ENCODE peak calls at places on chromosomes 4 and X, in eight cellular contexts. Q is stomach, E is cardiac muscle cell, N is H7, U is PC-9, H is right atrium auricular region, O is esophagus muscularis mucosa, F is HepG2. R is an unnamed sample.
A peak's percentile ranks its signal among the peaks of the same experiment; 100 is the strongest.

GRCh38 chr4:72451349-72451748 is 117.7 kb downstream of the ADAMTS3 start:
- DNase-seq in U (no peak), Q (peak; percentile 26), N (no peak), H (peak; percentile 74), E (peak; percentile 38), O (no peak), F (no peak), R (no peak)

GRCh38 chr4:183241322-183241640 is 78.8 kb downstream of the CLDN22 start:
- DNase-seq in F (no peak), O (no peak), N (no peak), E (peak; percentile 86), H (no peak), U (peak; percentile 87), Q (no peak), R (no peak)

GRCh38 chrX:48497871-48498270 is 10.9 kb upstream of the PORCN start:
- DNase-seq in F (no peak), E (no peak), N (no peak), U (no peak), O (no peak), Q (no peak), H (no peak), R (no peak)

GRCh38 chr4:41329361-41329760 is 72.6 kb downstream of the UCHL1 start:
- DNase-seq in U (no peak), O (no peak), E (peak; percentile 40), H (no peak), Q (no peak), F (no peak), N (no peak), R (no peak)

GRCh38 chr4:40656221-40656863 is 26.7 kb upstream of the RBM47 start:
- DNase-seq in H (no peak), N (no peak), U (no peak), O (no peak), Q (no peak), F (no peak), E (no peak), R (no peak)

GRCh38 chr4:152382057-152382785 is 153.7 kb downstream of the FBXW7 start:
- DNase-seq in U (no peak), H (no peak), Q (no peak), F (no peak), N (peak; percentile 0), E (peak; percentile 25), O (no peak), R (no peak)

GRCh38 chr4:140893939-140894338 is 137.8 kb upstream of the TBC1D9 start:
- DNase-seq in F (no peak), Q (no peak), H (no peak), N (no peak), E (peak; percentile 19), U (no peak), O (no peak), R (no peak)

GRCh38 chrX:144801786-144802185 is 445.5 kb upstream of the SPANXN1 start:
- DNase-seq in F (no peak), H (no peak), U (peak; percentile 67), N (no peak), E (no peak), O (no peak), Q (no peak), R (no peak)

GRCh38 chr4:3452376-3452775 is 10.6 kb downstream of the HGFAC start:
- DNase-seq in O (no peak), N (peak; percentile 79), H (no peak), F (peak; percentile 74), Q (no peak), E (peak; percentile 17), U (no peak), R (no peak)

GRCh38 chr4:28247805-28248204 is 1387.2 kb downstream of the STIM2 start:
- DNase-seq in F (no peak), E (no peak), N (no peak), Q (no peak), O (no peak), U (no peak), H (no peak), R (no peak)

GRCh38 chrX:72304877-72305276 is 837 bp downstream of the CITED1 start:
- DNase-seq in O (no peak), U (no peak), H (no peak), Q (no peak), F (no peak), N (peak; percentile 75), E (no peak), R (no peak)

GRCh38 chr4:2352729-2353221 is 65.7 kb downstream of the ZFYVE28 start:
- DNase-seq in Q (no peak), N (no peak), O (no peak), U (no peak), H (no peak), E (no peak), F (no peak), R (no peak)

GRCh38 chr4:36269116-36269515 is 12.3 kb upstream of the DTHD1 start:
- DNase-seq in Q (no peak), N (no peak), U (no peak), H (no peak), O (no peak), E (no peak), F (no peak), R (no peak)

GRCh38 chrX:130120746-130121504 is 10.6 kb upstream of the ELF4 start:
- DNase-seq in H (peak; percentile 78), Q (peak; percentile 72), N (peak; percentile 96), F (peak; percentile 33), E (peak; percentile 79), U (peak; percentile 71), O (no peak), R (peak; percentile 77)

GRCh38 chrX:41695464-41695863 is 6.7 kb downstream of the GPR34 start:
- DNase-seq in O (no peak), N (no peak), H (no peak), E (no peak), F (no peak), U (no peak), Q (no peak), R (no peak)

GRCh38 chr4:74661427-74662171 is 132.7 kb downstream of the BTC start:
- DNase-seq in E (peak; percentile 64), O (no peak), U (peak; percentile 77), F (peak; percentile 77), N (no peak), H (no peak), Q (no peak), R (no peak)

GRCh38 chr4:107853444-107854325 is 29.0 kb downstream of the SGMS2 start:
- DNase-seq in N (no peak), E (peak; percentile 89), Q (no peak), F (no peak), O (no peak), H (no peak), U (peak; percentile 47), R (no peak)

GRCh38 chr4:121567748-121568147 is 129.0 kb downstream of the ANXA5 start:
- DNase-seq in E (no peak), N (no peak), F (no peak), H (no peak), Q (no peak), O (no peak), U (no peak), R (no peak)

GRCh38 chr4:113809313-113809712 is 47.8 kb upstream of the CAMK2D start:
- DNase-seq in H (peak; percentile 66), O (no peak), E (peak; percentile 59), U (no peak), F (no peak), Q (no peak), N (peak; percentile 8), R (no peak)

GRCh38 chrX:96791559-96791958 is 92.1 kb upstream of the RPA4 start:
- DNase-seq in E (peak; percentile 53), Q (no peak), O (no peak), F (no peak), U (no peak), H (no peak), N (no peak), R (peak; percentile 9)

GRCh38 chr4:143382539-143382938 is 45.9 kb downstream of the GAB1 start:
- DNase-seq in H (no peak), E (peak; percentile 48), N (no peak), Q (no peak), O (no peak), U (no peak), F (no peak), R (no peak)

GRCh38 chrX:46376246-46376885 is 168.9 kb downstream of the ZNF674 start:
- DNase-seq in H (no peak), Q (no peak), E (peak; percentile 72), F (peak; percentile 57), N (peak; percentile 22), U (peak; percentile 48), O (no peak), R (peak; percentile 3)

DNA sequence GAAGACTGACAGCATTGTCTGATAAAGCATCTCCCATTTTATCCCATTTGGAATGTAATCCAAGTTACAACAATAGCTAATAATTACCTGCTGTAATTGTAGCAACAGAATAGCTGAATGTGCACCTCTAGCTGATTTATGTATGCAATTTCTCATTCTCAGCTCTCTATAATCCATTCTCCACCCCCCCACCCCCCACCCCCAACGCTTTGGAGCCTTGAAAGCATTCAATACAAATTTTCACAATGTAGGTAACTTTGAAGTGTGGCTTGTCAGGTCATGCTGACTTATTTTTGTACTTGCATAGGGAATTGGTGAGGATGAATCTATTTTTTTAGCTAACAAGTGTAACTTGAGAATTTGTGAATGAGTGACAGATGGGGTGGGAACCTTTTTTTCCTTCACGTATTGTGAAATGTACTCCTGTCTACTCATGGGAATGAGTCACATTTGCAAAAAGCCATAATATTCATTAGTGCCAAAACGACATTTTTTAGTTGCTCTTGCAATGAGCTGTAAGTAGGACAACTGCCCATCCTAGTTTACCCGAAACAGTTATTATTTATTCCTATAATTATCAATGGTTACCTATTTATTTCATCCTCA is 159.3 kb downstream of the PALLD start:
- DNase-seq in Q (no peak), H (no peak), N (no peak), U (peak; percentile 85), F (no peak), E (peak; percentile 89), O (no peak), R (no peak)
- H3K4me3 ChIP-seq in Q (no peak overlapping the region), H (no peak overlapping the region), N (no peak overlapping the region), U (peak overlapping the region; percentile 53), F (no peak overlapping the region), E (no peak overlapping the region), O (no peak overlapping the region), R (no peak overlapping the region)

GRCh38 chr4:533318-534100 is 34.5 kb downstream of the PIGG start:
- DNase-seq in H (no peak), N (no peak), E (no peak), F (no peak), O (no peak), Q (no peak), U (no peak), R (no peak)
- H3K36me3 ChIP-seq in H (peaks cover 60% of the 10 kb centered on the region), N (peaks cover 12% of the 10 kb centered on the region), E (peaks cover 17% of the 10 kb centered on the region), F (peaks cover 21% of the 10 kb centered on the region), O (peaks cover 92% of the 10 kb centered on the region), Q (peaks cover 100% of the 10 kb centered on the region), U (peaks cover 15% of the 10 kb centered on the region), R (no peaks in the 10 kb centered on the region)

DNA sequence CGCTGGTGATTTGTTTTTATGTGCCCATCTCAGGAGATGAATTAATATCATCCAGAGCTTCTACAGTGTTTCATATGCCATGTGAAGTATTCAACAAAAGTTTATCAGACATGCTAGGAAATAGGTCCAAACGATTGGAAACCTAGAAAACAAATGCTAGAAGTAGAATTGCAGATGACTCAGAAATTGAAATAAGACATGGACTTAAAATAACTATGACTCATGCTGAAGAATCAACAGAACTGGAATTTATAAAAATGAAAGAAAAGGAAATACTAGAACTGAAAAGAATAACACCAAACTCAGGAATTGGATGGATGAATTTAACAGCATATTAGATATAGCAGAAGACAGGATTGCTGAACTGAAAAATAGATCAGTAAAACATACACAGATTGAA is 172.7 kb upstream of the GIMD1 start:
- DNase-seq in H (no peak), E (peak; percentile 13), Q (no peak), F (no peak), N (no peak), U (no peak), O (no peak), R (no peak)
- H3K4me3 ChIP-seq in H (no peak overlapping the region), E (no peak overlapping the region), Q (no peak overlapping the region), F (no peak overlapping the region), N (no peak overlapping the region), U (no peak overlapping the region), O (no peak overlapping the region), R (no peak overlapping the region)

GRCh38 chr4:15837591-15837990 is 59.5 kb downstream of the CD38 start:
- DNase-seq in N (no peak), E (no peak), Q (no peak), O (no peak), H (no peak), F (no peak), U (no peak), R (no peak)
- H3K36me3 ChIP-seq in N (no peaks in the 10 kb centered on the region), E (no peaks in the 10 kb centered on the region), Q (no peaks in the 10 kb centered on the region), O (no peaks in the 10 kb centered on the region), H (no peaks in the 10 kb centered on the region), F (no peaks in the 10 kb centered on the region), U (no peaks in the 10 kb centered on the region), R (no peaks in the 10 kb centered on the region)

R was measured in MG63.